ENCODE peak calls at places on chromosome 9, in five cellular contexts. One of them, this sample, is unnamed.

GRCh38 chr9:78682206-78682605 is 385.3 kb downstream of the PSAT1 start:
- DNase-seq in mesothelial cell of epicardium: no peak
- DNase-seq in prostate gland: no peak
- DNase-seq in neural crest cell: no peak
- DNase-seq in B cell: no peak
- DNase-seq in this sample: no peak

GRCh38 chr9:78601957-78602565 is 305.1 kb downstream of the PSAT1 start:
- DNase-seq in mesothelial cell of epicardium: no peak
- DNase-seq in prostate gland: no peak
- DNase-seq in neural crest cell: peak
- DNase-seq in B cell: peak
- DNase-seq in this sample: no peak

GRCh38 chr9:27125030-27125429 is 16.0 kb downstream of the TEK start:
- DNase-seq in mesothelial cell of epicardium: no peak
- DNase-seq in prostate gland: peak
- DNase-seq in neural crest cell: no peak
- DNase-seq in B cell: no peak
- DNase-seq in this sample: no peak

GRCh38 chr9:78239506-78239905 is 3.6 kb downstream of the CEP78 start:
- DNase-seq in mesothelial cell of epicardium: no peak
- DNase-seq in prostate gland: peak
- DNase-seq in neural crest cell: no peak
- DNase-seq in B cell: no peak
- DNase-seq in this sample: no peak

GRCh38 chr9:107172160-107172978 is 110.7 kb upstream of the RAD23B start:
- DNase-seq in mesothelial cell of epicardium: peak
- DNase-seq in prostate gland: peak
- DNase-seq in neural crest cell: peak
- DNase-seq in B cell: peak
- DNase-seq in this sample: peak

GRCh38 chr9:79155308-79155707 is 416.5 kb upstream of the TLE4 start:
- DNase-seq in mesothelial cell of epicardium: no peak
- DNase-seq in prostate gland: no peak
- DNase-seq in neural crest cell: no peak
- DNase-seq in B cell: no peak
- DNase-seq in this sample: no peak

GRCh38 chr9:91948423-91949292 is 1.4 kb downstream of the ROR2 start:
- DNase-seq in mesothelial cell of epicardium: peak
- DNase-seq in prostate gland: peak
- DNase-seq in neural crest cell: peak
- DNase-seq in B cell: peak
- DNase-seq in this sample: peak

GRCh38 chr9:18673179-18673578 is 199.2 kb downstream of the ADAMTSL1 start:
- DNase-seq in mesothelial cell of epicardium: no peak
- DNase-seq in prostate gland: no peak
- DNase-seq in neural crest cell: no peak
- DNase-seq in B cell: no peak
- DNase-seq in this sample: no peak

GRCh38 chr9:80605129-80605528 is 1033.4 kb downstream of the TLE4 start:
- DNase-seq in mesothelial cell of epicardium: no peak
- DNase-seq in prostate gland: no peak
- DNase-seq in neural crest cell: no peak
- DNase-seq in B cell: no peak
- DNase-seq in this sample: no peak

GRCh38 chr9:92639124-92639523 is 30.8 kb downstream of the IPPK start:
- DNase-seq in mesothelial cell of epicardium: no peak
- DNase-seq in prostate gland: no peak
- DNase-seq in neural crest cell: no peak
- DNase-seq in B cell: no peak
- DNase-seq in this sample: no peak

GRCh38 chr9:96556701-96557461 is 62.8 kb downstream of the CDC14B start:
- DNase-seq in mesothelial cell of epicardium: no peak
- DNase-seq in prostate gland: no peak
- DNase-seq in neural crest cell: no peak
- DNase-seq in B cell: no peak
- DNase-seq in this sample: no peak

GRCh38 chr9:135339378-135339973 is 140.1 kb upstream of the PPP1R26 start:
- DNase-seq in mesothelial cell of epicardium: no peak
- DNase-seq in prostate gland: no peak
- DNase-seq in neural crest cell: no peak
- DNase-seq in B cell: peak
- DNase-seq in this sample: no peak

GRCh38 chr9:137319434-137319975 is 17.4 kb upstream of the NRARP start:
- DNase-seq in mesothelial cell of epicardium: no peak
- DNase-seq in prostate gland: no peak
- DNase-seq in neural crest cell: no peak
- DNase-seq in B cell: peak
- DNase-seq in this sample: no peak

GRCh38 chr9:24090566-24090965 is 264.5 kb upstream of the ELAVL2 start:
- DNase-seq in mesothelial cell of epicardium: no peak
- DNase-seq in prostate gland: no peak
- DNase-seq in neural crest cell: no peak
- DNase-seq in B cell: no peak
- DNase-seq in this sample: no peak

GRCh38 chr9:6788175-6789016 is 30.6 kb downstream of the KDM4C start:
- DNase-seq in mesothelial cell of epicardium: no peak
- DNase-seq in prostate gland: no peak
- DNase-seq in neural crest cell: no peak
- DNase-seq in B cell: no peak
- DNase-seq in this sample: no peak

GRCh38 chr9:34588671-34589370 is 703 bp downstream of the CNTFR start:
- DNase-seq in mesothelial cell of epicardium: no peak
- DNase-seq in prostate gland: no peak
- DNase-seq in neural crest cell: no peak
- DNase-seq in B cell: peak
- DNase-seq in this sample: no peak

GRCh38 chr9:74412236-74412979 is 84.7 kb upstream of the RORB start:
- DNase-seq in mesothelial cell of epicardium: no peak
- DNase-seq in prostate gland: no peak
- DNase-seq in neural crest cell: no peak
- DNase-seq in B cell: no peak
- DNase-seq in this sample: no peak

GRCh38 chr9:120931278-120932085 is 4.9 kb upstream of the TRAF1 start:
- DNase-seq in mesothelial cell of epicardium: no peak
- DNase-seq in prostate gland: no peak
- DNase-seq in neural crest cell: no peak
- DNase-seq in B cell: peak
- DNase-seq in this sample: peak

GRCh38 chr9:101737705-101738565 is 512 bp downstream of the GRIN3A start:
- DNase-seq in mesothelial cell of epicardium: peak
- DNase-seq in prostate gland: no peak
- DNase-seq in neural crest cell: peak
- DNase-seq in B cell: no peak
- DNase-seq in this sample: peak

GRCh38 chr9:6781476-6781875 is 23.7 kb downstream of the KDM4C start:
- DNase-seq in mesothelial cell of epicardium: no peak
- DNase-seq in prostate gland: no peak
- DNase-seq in neural crest cell: no peak
- DNase-seq in B cell: no peak
- DNase-seq in this sample: no peak

GRCh38 chr9:122392284-122392683 is 21.5 kb downstream of the PTGS1 start:
- DNase-seq in mesothelial cell of epicardium: no peak
- DNase-seq in prostate gland: peak
- DNase-seq in neural crest cell: no peak
- DNase-seq in B cell: no peak
- DNase-seq in this sample: no peak
- TF ChIP-seq CTCF in mesothelial cell of epicardium: no peak
- TF ChIP-seq CTCF in prostate gland: no peak
- TF ChIP-seq CTCF in neural crest cell: no peak
- TF ChIP-seq CTCF in B cell: no peak
- TF ChIP-seq CTCF in this sample: no peak

GRCh38 chr9:76880210-76880609 is 25.7 kb downstream of the PRUNE2 start:
- DNase-seq in mesothelial cell of epicardium: no peak
- DNase-seq in prostate gland: no peak
- DNase-seq in neural crest cell: no peak
- DNase-seq in B cell: no peak
- DNase-seq in this sample: no peak
- TF ChIP-seq CTCF in mesothelial cell of epicardium: no peak
- TF ChIP-seq CTCF in prostate gland: no peak
- TF ChIP-seq CTCF in neural crest cell: no peak
- TF ChIP-seq CTCF in B cell: no peak
- TF ChIP-seq CTCF in this sample: no peak

GRCh38 chr9:114908796-114909448 is 21.5 kb downstream of the TNFSF8 start:
- DNase-seq in mesothelial cell of epicardium: no peak
- DNase-seq in prostate gland: no peak
- DNase-seq in neural crest cell: no peak
- DNase-seq in B cell: no peak
- DNase-seq in this sample: no peak
- TF ChIP-seq CTCF in mesothelial cell of epicardium: no peak
- TF ChIP-seq CTCF in prostate gland: no peak
- TF ChIP-seq CTCF in neural crest cell: no peak
- TF ChIP-seq CTCF in B cell: no peak
- TF ChIP-seq CTCF in this sample: no peak

GRCh38 chr9:90458485-90458884 is 184.1 kb downstream of the DIRAS2 start:
- DNase-seq in mesothelial cell of epicardium: no peak
- DNase-seq in prostate gland: no peak
- DNase-seq in neural crest cell: no peak
- DNase-seq in B cell: no peak
- DNase-seq in this sample: no peak
- TF ChIP-seq CTCF in mesothelial cell of epicardium: no peak
- TF ChIP-seq CTCF in prostate gland: no peak
- TF ChIP-seq CTCF in neural crest cell: peak
- TF ChIP-seq CTCF in B cell: no peak
- TF ChIP-seq CTCF in this sample: no peak

GRCh38 chr9:112366591-112366990 is 13.3 kb upstream of the HSDL2 start:
- DNase-seq in mesothelial cell of epicardium: no peak
- DNase-seq in prostate gland: no peak
- DNase-seq in neural crest cell: no peak
- DNase-seq in B cell: no peak
- DNase-seq in this sample: no peak
- TF ChIP-seq CTCF in mesothelial cell of epicardium: no peak
- TF ChIP-seq CTCF in prostate gland: no peak
- TF ChIP-seq CTCF in neural crest cell: no peak
- TF ChIP-seq CTCF in B cell: no peak
- TF ChIP-seq CTCF in this sample: no peak

GRCh38 chr9:117187498-117187897 is 227.4 kb downstream of the ASTN2 start:
- DNase-seq in mesothelial cell of epicardium: no peak
- DNase-seq in prostate gland: no peak
- DNase-seq in neural crest cell: no peak
- DNase-seq in B cell: no peak
- DNase-seq in this sample: no peak

GRCh38 chr9:117188394-117188793 is 226.5 kb downstream of the ASTN2 start:
- DNase-seq in mesothelial cell of epicardium: no peak
- DNase-seq in prostate gland: no peak
- DNase-seq in neural crest cell: no peak
- DNase-seq in B cell: no peak
- DNase-seq in this sample: no peak

GRCh38 chr9:117189121-117189520 is 225.7 kb downstream of the ASTN2 start:
- DNase-seq in mesothelial cell of epicardium: no peak
- DNase-seq in prostate gland: no peak
- DNase-seq in neural crest cell: no peak
- DNase-seq in B cell: no peak
- DNase-seq in this sample: no peak

GRCh38 chr9:117191504-117192375 is 223.1 kb downstream of the ASTN2 start:
- DNase-seq in mesothelial cell of epicardium: no peak
- DNase-seq in prostate gland: no peak
- DNase-seq in neural crest cell: no peak
- DNase-seq in B cell: no peak
- DNase-seq in this sample: no peak
- TF ChIP-seq CTCF in mesothelial cell of epicardium: no peak
- TF ChIP-seq CTCF in prostate gland: no peak
- TF ChIP-seq CTCF in neural crest cell: no peak
- TF ChIP-seq CTCF in B cell: no peak
- TF ChIP-seq CTCF in this sample: no peak

GRCh38 chr9:134035041-134036039 is 10.1 kb downstream of the BRD3OS start:
- DNase-seq in mesothelial cell of epicardium: no peak
- DNase-seq in prostate gland: no peak
- DNase-seq in neural crest cell: no peak
- DNase-seq in B cell: no peak
- DNase-seq in this sample: no peak

GRCh38 chr9:134032456-134033222 is 7.4 kb downstream of the BRD3OS start:
- DNase-seq in mesothelial cell of epicardium: no peak
- DNase-seq in prostate gland: no peak
- DNase-seq in neural crest cell: no peak
- DNase-seq in B cell: no peak
- DNase-seq in this sample: no peak

GRCh38 chr9:134033516-134034214 is 8.4 kb downstream of the BRD3OS start:
- DNase-seq in mesothelial cell of epicardium: no peak
- DNase-seq in prostate gland: no peak
- DNase-seq in neural crest cell: no peak
- DNase-seq in B cell: peak
- DNase-seq in this sample: no peak

GRCh38 chr9:134036130-134036529 is 10.8 kb downstream of the BRD3OS start:
- DNase-seq in mesothelial cell of epicardium: no peak
- DNase-seq in prostate gland: no peak
- DNase-seq in neural crest cell: no peak
- DNase-seq in B cell: no peak
- DNase-seq in this sample: no peak

DNA sequence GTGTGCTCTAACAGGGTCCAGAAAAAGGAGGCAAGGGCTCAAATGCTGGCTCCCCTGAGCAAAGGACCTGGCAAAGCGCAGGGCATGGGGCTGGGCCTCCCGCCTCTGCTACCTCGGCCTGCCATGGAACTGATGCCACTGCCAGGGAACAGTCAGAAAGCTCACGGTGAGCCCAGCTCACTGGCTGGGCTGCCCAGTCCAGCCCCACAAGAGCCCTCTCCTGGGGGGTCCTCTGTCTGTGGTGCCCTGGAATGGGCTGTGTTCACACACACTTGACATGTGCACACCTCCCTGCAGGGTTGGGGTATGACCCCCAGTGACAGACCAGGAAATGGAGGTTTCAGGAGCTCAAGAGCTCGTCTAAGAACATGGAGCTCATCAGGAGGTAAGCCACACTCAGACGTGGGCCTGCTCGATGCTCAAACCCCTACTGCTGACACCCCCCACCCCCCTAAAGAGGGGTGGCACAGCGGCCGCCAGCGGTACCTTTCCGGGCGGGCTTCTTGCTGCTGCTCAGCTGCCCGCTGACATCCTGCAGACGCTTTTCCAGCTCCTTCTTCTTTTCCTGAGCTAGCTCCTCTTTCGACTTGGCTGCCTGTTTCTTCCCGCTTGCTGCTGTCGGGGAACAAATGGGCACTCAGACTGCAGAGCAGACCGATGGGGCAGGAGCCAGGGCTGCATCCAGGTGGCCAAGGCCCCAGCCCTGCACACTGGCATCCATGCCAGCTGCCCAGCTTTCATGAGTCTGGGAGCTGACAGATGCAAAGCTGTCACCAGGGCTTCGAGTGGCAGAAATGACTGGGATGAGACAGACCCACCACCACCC is 9.1 kb downstream of the BRD3OS start:
- DNase-seq in mesothelial cell of epicardium: no peak
- DNase-seq in prostate gland: no peak
- DNase-seq in neural crest cell: no peak
- DNase-seq in B cell: no peak
- DNase-seq in this sample: no peak
- TF ChIP-seq CTCF in mesothelial cell of epicardium: no peak
- TF ChIP-seq CTCF in prostate gland: no peak
- TF ChIP-seq CTCF in neural crest cell: no peak
- TF ChIP-seq CTCF in B cell: no peak
- TF ChIP-seq CTCF in this sample: no peak

This sample was measured in GM10248.